ENCODE peak calls at places on chromosomes 13 and 19, in four cellular contexts. L is stomach, M is transverse colon, A is H1. K is an unnamed sample.

GRCh38 chr13:48050550-48050949 is 13.0 kb downstream of the NUDT15 start:
- DNase-seq in L (no peak), M (no peak), A (no peak), K (no peak)

GRCh38 chr19:49528211-49528771 is 488 bp downstream of the RCN3 start:
- DNase-seq in L (no peak), M (no peak), A (peak; percentile 57), K (no peak)

GRCh38 chr13:49082653-49083536 is 107.2 kb downstream of the FNDC3A start:
- DNase-seq in L (no peak), M (no peak), A (no peak), K (no peak)

GRCh38 chr13:99969934-99970760 is 1.4 kb downstream of the ZIC5 start:
- DNase-seq in L (no peak), M (no peak), A (peak; percentile 76), K (no peak)

GRCh38 chr13:79973533-79973963 is 367.4 kb downstream of the SPRY2 start:
- DNase-seq in L (no peak), M (peak; percentile 17), A (no peak), K (no peak)

GRCh38 chr13:23510544-23510916 is 59.7 kb upstream of the TNFRSF19 start:
- DNase-seq in L (no peak), M (no peak), A (no peak), K (no peak)

GRCh38 chr13:90105276-90105675 is 1242.2 kb upstream of the MIR17HG start:
- DNase-seq in L (no peak), M (no peak), A (no peak), K (no peak)

GRCh38 chr13:50701469-50701868 is 142.0 kb downstream of the DLEU7 start:
- DNase-seq in L (no peak), M (no peak), A (no peak), K (no peak)

GRCh38 chr13:83752141-83752540 is 130.1 kb downstream of the SLITRK1 start:
- DNase-seq in L (no peak), M (no peak), A (no peak), K (no peak)

GRCh38 chr19:10763828-10764339 is 46.0 kb downstream of the DNM2 start:
- DNase-seq in L (no peak), M (no peak), A (no peak), K (no peak)

GRCh38 chr19:6765738-6766356 is 1.4 kb downstream of the SH2D3A start:
- DNase-seq in L (peak; percentile 97), M (peak; percentile 95), A (peak; percentile 80), K (no peak)

GRCh38 chr13:47680752-47681151 is 320.3 kb downstream of the SUCLA2 start:
- DNase-seq in L (no peak), M (no peak), A (no peak), K (no peak)

GRCh38 chr19:50851620-50852019 is 3.1 kb upstream of the KLK3 start:
- DNase-seq in L (no peak), M (no peak), A (no peak), K (no peak)

GRCh38 chr13:25372275-25373081 is 704 bp downstream of the ATP8A2 start:
- DNase-seq in L (no peak), M (no peak), A (peak; percentile 69), K (no peak)

GRCh38 chr13:99658266-99658991 is 157.2 kb downstream of the TM9SF2 start:
- DNase-seq in L (peak; percentile 65), M (peak; percentile 37), A (peak; percentile 78), K (peak; percentile 93)

GRCh38 chr19:21970466-21970865 is 40.3 kb downstream of the ZNF208 start:
- DNase-seq in L (no peak), M (no peak), A (no peak), K (no peak)

GRCh38 chr19:48868196-48868886 is at the start of gene PLEKHA4:
- DNase-seq in L (peak; percentile 54), M (peak; percentile 49), A (peak; percentile 58), K (no peak)

GRCh38 chr19:21256722-21257121 is 72.5 kb downstream of the ZNF708 start:
- DNase-seq in L (no peak), M (no peak), A (no peak), K (no peak)

GRCh38 chr19:30371960-30372824 is at the start of gene ZNF536:
- DNase-seq in L (peak; percentile 14), M (no peak), A (no peak), K (no peak)

GRCh38 chr19:46659151-46660007 is 1.6 kb downstream of the DACT3 start:
- DNase-seq in L (no peak), M (peak; percentile 31), A (peak; percentile 71), K (no peak)

GRCh38 chr13:33322965-33323668 is 37.6 kb upstream of the STARD13 start:
- DNase-seq in L (no peak), M (no peak), A (no peak), K (no peak)

GRCh38 chr19:10681658-10682057 is 19.6 kb upstream of the QTRT1 start:
- DNase-seq in L (no peak), M (no peak), A (no peak), K (no peak)

GRCh38 chr13:81888855-81889254 is 1547.9 kb upstream of the SPRY2 start:
- DNase-seq in L (no peak), M (no peak), A (no peak), K (no peak)

GRCh38 chr19:48872884-48873475 is 759 bp downstream of the PPP1R15A start:
- DNase-seq in L (peak; percentile 90), M (peak; percentile 90), A (peak; percentile 72), K (peak; percentile 96)

GRCh38 chr13:88068975-88069374 is 397.8 kb downstream of the SLITRK5 start:
- DNase-seq in L (no peak), M (no peak), A (peak; percentile 72), K (no peak)

GRCh38 chr13:112877496-112877895 is 91.5 kb upstream of the MCF2L start:
- DNase-seq in L (no peak), M (no peak), A (no peak), K (no peak)

DNA sequence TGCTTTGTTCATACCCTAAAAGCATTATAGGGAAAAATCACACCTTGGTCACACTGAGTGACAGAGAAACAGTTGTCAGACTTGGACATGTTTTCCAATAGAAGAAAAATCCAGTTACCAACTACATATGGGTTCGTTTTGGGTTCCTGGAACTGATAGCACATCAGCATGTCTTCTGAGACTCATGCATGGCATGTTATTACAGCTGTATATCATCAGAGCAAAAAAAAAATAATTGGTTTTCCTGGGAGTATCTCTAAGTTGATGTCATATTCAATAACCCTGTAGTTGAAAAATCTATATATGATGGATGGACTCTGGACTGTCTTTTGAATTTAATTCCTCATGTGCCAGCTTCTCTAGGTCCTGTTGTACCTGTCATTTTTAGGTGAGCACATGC is 211.6 kb downstream of the DNAJC15 start:
- DNase-seq in L (no peak), M (no peak), A (no peak), K (peak; percentile 10)
- TF ChIP-seq EP300 in L (no peak), M (no peak), A (no peak), K (no peak)

GRCh38 chr19:3984908-3985642 is at the start of gene EEF2:
- DNase-seq in L (peak; percentile 93), M (peak; percentile 92), A (peak; percentile 93), K (peak; percentile 97)
- TF ChIP-seq EP300 in L (no peak), M (no peak), A (peak; percentile 24), K (no peak)

DNA sequence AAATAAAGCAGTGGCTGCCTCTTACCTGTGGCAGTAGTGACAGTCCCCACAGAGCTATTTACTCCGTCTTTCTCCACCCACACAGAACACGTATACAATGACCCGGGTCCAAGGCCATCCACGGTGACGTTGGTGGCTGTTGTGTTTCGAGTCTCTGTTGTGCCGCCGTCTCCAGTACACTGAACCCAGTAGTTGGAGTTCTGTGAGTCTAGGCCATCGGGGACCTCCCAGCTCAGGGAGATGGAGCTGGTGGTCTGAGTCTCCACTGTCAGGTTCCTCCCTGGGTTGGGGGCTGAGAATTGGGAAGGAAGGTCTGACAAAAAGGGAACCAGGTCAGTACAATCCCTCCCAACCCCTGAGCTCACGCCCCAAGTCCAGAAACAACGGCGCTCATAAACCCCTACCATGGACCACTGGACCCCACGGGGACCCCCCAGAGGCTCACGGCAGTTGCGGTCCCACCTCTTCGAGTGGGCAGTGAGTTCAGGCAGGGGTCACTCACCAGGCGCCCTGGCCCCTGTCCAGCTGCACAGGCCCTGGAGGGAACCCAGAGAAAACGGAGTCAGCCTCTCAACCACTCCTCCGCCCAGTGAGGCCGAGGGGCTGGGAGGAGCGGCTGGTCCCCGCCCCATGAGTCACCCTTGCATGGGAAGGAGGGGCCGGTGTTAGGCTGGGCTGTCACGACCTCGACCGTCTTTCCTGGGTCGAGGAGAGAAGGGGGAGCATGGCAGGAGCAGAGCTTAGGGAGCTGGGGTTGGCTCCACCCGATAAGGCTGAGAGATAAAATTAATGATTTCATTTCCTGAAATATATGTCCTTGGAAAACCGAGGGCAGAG is 2.4 kb downstream of the PTPRH start:
- DNase-seq in L (peak; percentile 88), M (peak; percentile 91), A (peak; percentile 74), K (peak; percentile 93)
- TF ChIP-seq EP300 in L (no peak), M (no peak), A (no peak), K (no peak)

DNA sequence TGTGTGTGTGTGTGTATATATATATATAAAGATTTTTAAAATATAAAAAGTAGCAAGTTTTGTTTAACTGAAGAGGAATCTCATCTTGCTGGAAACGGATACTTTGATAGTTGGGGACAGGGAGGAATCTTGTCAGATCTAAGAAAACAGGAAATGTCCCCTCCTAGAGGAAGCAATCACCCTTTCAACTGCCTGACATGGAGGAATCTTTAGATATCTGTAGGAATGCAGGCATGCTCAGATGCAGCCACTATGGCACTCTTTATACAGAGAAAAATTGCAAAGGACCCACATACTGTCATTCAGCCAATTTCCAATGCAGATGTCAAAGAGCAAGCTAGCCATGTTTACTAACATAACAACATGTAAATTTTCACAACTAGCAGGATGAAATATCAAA is 38.8 kb downstream of the ZNF611 start:
- DNase-seq in L (no peak), M (no peak), A (no peak), K (no peak)
- TF ChIP-seq EP300 in L (no peak), M (no peak), A (no peak), K (no peak)

DNA sequence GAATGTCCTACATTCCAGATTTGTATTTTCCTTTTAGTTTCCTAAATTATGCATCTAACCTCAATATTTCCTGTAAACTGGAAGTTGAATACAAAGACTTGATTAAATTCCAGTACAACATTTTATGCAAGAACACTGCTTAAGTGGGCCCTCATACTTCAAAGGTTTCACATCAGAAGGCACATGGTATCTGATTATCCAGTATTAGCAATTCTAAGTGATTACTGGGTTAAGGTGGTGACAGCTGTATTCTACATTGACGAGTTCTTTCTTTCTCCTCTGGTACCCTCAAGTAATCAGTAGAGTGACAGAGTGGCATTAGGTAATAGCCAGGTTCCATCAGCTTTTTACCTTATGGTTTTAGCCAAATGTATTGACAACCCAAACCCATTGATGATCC is 18.3 kb downstream of the BIVM start:
- DNase-seq in L (no peak), M (no peak), A (no peak), K (no peak)
- TF ChIP-seq EP300 in L (no peak), M (no peak), A (no peak), K (no peak)

GRCh38 chr13:39322836-39323585 is 280.0 kb downstream of the LHFPL6 start:
- DNase-seq in L (no peak), M (no peak), A (no peak), K (no peak)
- TF ChIP-seq EP300 in L (no peak), M (no peak), A (no peak), K (no peak)

K was measured in esophagus muscularis mucosa.